ENCODE peak calls at places on chromosomes 16 and 17, in seven cellular contexts. One of them, this sample, is unnamed.

GRCh38 chr16:69413045-69413664 is 11.3 kb upstream of the CYB5B start:
- DNase-seq in AG09309: no peak
- DNase-seq in T-cell: no peak
- DNase-seq in iris pigment epithelial cell: no peak
- DNase-seq in myocyte: no peak
- DNase-seq in dorsolateral prefrontal cortex: no peak
- DNase-seq in HCEC 1CT: no peak
- DNase-seq in this sample: no peak

GRCh38 chr17:30376621-30377452 is 1.9 kb upstream of the CPD start:
- DNase-seq in AG09309: peak; percentile 72
- DNase-seq in T-cell: no peak
- DNase-seq in iris pigment epithelial cell: peak; percentile 93
- DNase-seq in myocyte: peak; percentile 68
- DNase-seq in dorsolateral prefrontal cortex: no peak
- DNase-seq in HCEC 1CT: peak; percentile 75
- DNase-seq in this sample: no peak

GRCh38 chr16:64687796-64688195 is 434.1 kb downstream of the CDH11 start:
- DNase-seq in AG09309: no peak
- DNase-seq in T-cell: no peak
- DNase-seq in iris pigment epithelial cell: no peak
- DNase-seq in myocyte: peak; percentile 23
- DNase-seq in dorsolateral prefrontal cortex: no peak
- DNase-seq in HCEC 1CT: no peak
- DNase-seq in this sample: no peak

GRCh38 chr17:28861393-28862203 is 6.8 kb downstream of the ERAL1 start:
- DNase-seq in AG09309: no peak
- DNase-seq in T-cell: no peak
- DNase-seq in iris pigment epithelial cell: no peak
- DNase-seq in myocyte: no peak
- DNase-seq in dorsolateral prefrontal cortex: no peak
- DNase-seq in HCEC 1CT: no peak
- DNase-seq in this sample: no peak

GRCh38 chr16:29925173-29925804 is 737 bp downstream of the KCTD13 start:
- DNase-seq in AG09309: no peak
- DNase-seq in T-cell: no peak
- DNase-seq in iris pigment epithelial cell: peak; percentile 21
- DNase-seq in myocyte: no peak
- DNase-seq in dorsolateral prefrontal cortex: no peak
- DNase-seq in HCEC 1CT: no peak
- DNase-seq in this sample: no peak

GRCh38 chr17:11278186-11278983 is 37.4 kb downstream of the SHISA6 start:
- DNase-seq in AG09309: no peak
- DNase-seq in T-cell: no peak
- DNase-seq in iris pigment epithelial cell: no peak
- DNase-seq in myocyte: no peak
- DNase-seq in dorsolateral prefrontal cortex: no peak
- DNase-seq in HCEC 1CT: no peak
- DNase-seq in this sample: no peak

GRCh38 chr17:8066841-8067775 is 20.4 kb downstream of the ALOX12B start:
- DNase-seq in AG09309: no peak
- DNase-seq in T-cell: no peak
- DNase-seq in iris pigment epithelial cell: no peak
- DNase-seq in myocyte: no peak
- DNase-seq in dorsolateral prefrontal cortex: no peak
- DNase-seq in HCEC 1CT: no peak
- DNase-seq in this sample: no peak

GRCh38 chr17:17391575-17392370 is 85.0 kb upstream of the MED9 start:
- DNase-seq in AG09309: no peak
- DNase-seq in T-cell: peak; percentile 43
- DNase-seq in iris pigment epithelial cell: no peak
- DNase-seq in myocyte: no peak
- DNase-seq in dorsolateral prefrontal cortex: no peak
- DNase-seq in HCEC 1CT: no peak
- DNase-seq in this sample: peak; percentile 44

GRCh38 chr17:5552841-5553240 is 31.5 kb downstream of the NLRP1 start:
- DNase-seq in AG09309: no peak
- DNase-seq in T-cell: no peak
- DNase-seq in iris pigment epithelial cell: no peak
- DNase-seq in myocyte: no peak
- DNase-seq in dorsolateral prefrontal cortex: no peak
- DNase-seq in HCEC 1CT: no peak
- DNase-seq in this sample: no peak

GRCh38 chr17:5022171-5022711 is 13.0 kb downstream of the SLC52A1 start:
- DNase-seq in AG09309: no peak
- DNase-seq in T-cell: no peak
- DNase-seq in iris pigment epithelial cell: no peak
- DNase-seq in myocyte: no peak
- DNase-seq in dorsolateral prefrontal cortex: no peak
- DNase-seq in HCEC 1CT: no peak
- DNase-seq in this sample: no peak

GRCh38 chr17:2214047-2214717 is 89.4 kb downstream of the SMG6 start:
- DNase-seq in AG09309: no peak
- DNase-seq in T-cell: no peak
- DNase-seq in iris pigment epithelial cell: peak; percentile 98
- DNase-seq in myocyte: peak; percentile 58
- DNase-seq in dorsolateral prefrontal cortex: no peak
- DNase-seq in HCEC 1CT: peak; percentile 86
- DNase-seq in this sample: no peak

GRCh38 chr17:1331708-1332107 is 52.2 kb downstream of the TRARG1 start:
- DNase-seq in AG09309: no peak
- DNase-seq in T-cell: no peak
- DNase-seq in iris pigment epithelial cell: no peak
- DNase-seq in myocyte: no peak
- DNase-seq in dorsolateral prefrontal cortex: no peak
- DNase-seq in HCEC 1CT: no peak
- DNase-seq in this sample: no peak

GRCh38 chr17:35965272-35965671 is 16.0 kb downstream of the CCL16 start:
- DNase-seq in AG09309: no peak
- DNase-seq in T-cell: no peak
- DNase-seq in iris pigment epithelial cell: no peak
- DNase-seq in myocyte: no peak
- DNase-seq in dorsolateral prefrontal cortex: no peak
- DNase-seq in HCEC 1CT: no peak
- DNase-seq in this sample: no peak

GRCh38 chr16:72255785-72256184 is 83.8 kb upstream of the PMFBP1 start:
- DNase-seq in AG09309: no peak
- DNase-seq in T-cell: no peak
- DNase-seq in iris pigment epithelial cell: peak; percentile 6
- DNase-seq in myocyte: no peak
- DNase-seq in dorsolateral prefrontal cortex: no peak
- DNase-seq in HCEC 1CT: peak; percentile 31
- DNase-seq in this sample: no peak

GRCh38 chr17:17742133-17742621 is 60.9 kb downstream of the RAI1 start:
- DNase-seq in AG09309: no peak
- DNase-seq in T-cell: no peak
- DNase-seq in iris pigment epithelial cell: peak; percentile 45
- DNase-seq in myocyte: peak; percentile 81
- DNase-seq in dorsolateral prefrontal cortex: no peak
- DNase-seq in HCEC 1CT: no peak
- DNase-seq in this sample: no peak

GRCh38 chr17:30378191-30378796 is 433 bp upstream of the CPD start:
- DNase-seq in AG09309: no peak
- DNase-seq in T-cell: peak; percentile 57
- DNase-seq in iris pigment epithelial cell: peak; percentile 27
- DNase-seq in myocyte: no peak
- DNase-seq in dorsolateral prefrontal cortex: peak; percentile 32
- DNase-seq in HCEC 1CT: no peak
- DNase-seq in this sample: peak; percentile 18

GRCh38 chr16:27461483-27462171 is 59.7 kb downstream of the IL21R start:
- DNase-seq in AG09309: no peak
- DNase-seq in T-cell: no peak
- DNase-seq in iris pigment epithelial cell: peak; percentile 50
- DNase-seq in myocyte: peak; percentile 89
- DNase-seq in dorsolateral prefrontal cortex: no peak
- DNase-seq in HCEC 1CT: no peak
- DNase-seq in this sample: no peak

GRCh38 chr16:24771779-24772157 is 42.3 kb downstream of the TNRC6A start:
- DNase-seq in AG09309: no peak
- DNase-seq in T-cell: no peak
- DNase-seq in iris pigment epithelial cell: peak; percentile 41
- DNase-seq in myocyte: no peak
- DNase-seq in dorsolateral prefrontal cortex: no peak
- DNase-seq in HCEC 1CT: no peak
- DNase-seq in this sample: no peak

GRCh38 chr16:3879258-3879886 is 1.1 kb downstream of the CREBBP start:
- DNase-seq in AG09309: no peak
- DNase-seq in T-cell: no peak
- DNase-seq in iris pigment epithelial cell: peak; percentile 11
- DNase-seq in myocyte: no peak
- DNase-seq in dorsolateral prefrontal cortex: no peak
- DNase-seq in HCEC 1CT: no peak
- DNase-seq in this sample: no peak

GRCh38 chr16:75591001-75591852 is 25.0 kb downstream of the GABARAPL2 start:
- DNase-seq in AG09309: peak; percentile 52
- DNase-seq in T-cell: no peak
- DNase-seq in iris pigment epithelial cell: peak; percentile 90
- DNase-seq in myocyte: peak; percentile 14
- DNase-seq in dorsolateral prefrontal cortex: no peak
- DNase-seq in HCEC 1CT: no peak
- DNase-seq in this sample: no peak

GRCh38 chr16:7405166-7405565 is 72.5 kb downstream of the RBFOX1 start:
- DNase-seq in AG09309: no peak
- DNase-seq in T-cell: no peak
- DNase-seq in iris pigment epithelial cell: no peak
- DNase-seq in myocyte: peak; percentile 79
- DNase-seq in dorsolateral prefrontal cortex: peak; percentile 23
- DNase-seq in HCEC 1CT: no peak
- DNase-seq in this sample: no peak

GRCh38 chr17:76594676-76595075 is 9.0 kb upstream of the ST6GALNAC2 start:
- DNase-seq in AG09309: no peak
- DNase-seq in T-cell: no peak
- DNase-seq in iris pigment epithelial cell: no peak
- DNase-seq in myocyte: no peak
- DNase-seq in dorsolateral prefrontal cortex: no peak
- DNase-seq in HCEC 1CT: no peak
- DNase-seq in this sample: no peak

GRCh38 chr16:83968891-83969672 is 1.0 kb downstream of the NECAB2 start:
- DNase-seq in AG09309: no peak
- DNase-seq in T-cell: no peak
- DNase-seq in iris pigment epithelial cell: no peak
- DNase-seq in myocyte: no peak
- DNase-seq in dorsolateral prefrontal cortex: no peak
- DNase-seq in HCEC 1CT: no peak
- DNase-seq in this sample: no peak